ENCODE peak calls at places on chromosomes 13 and 19, in four cellular contexts. P is K562, B is HepG2, G is GM12878. W is an unnamed sample.

GRCh38 chr19:7492142-7493055 is 3.6 kb upstream of the PEX11G start:
- DNase-seq in B (no peak), P (no peak), G (no peak), W (no peak)

GRCh38 chr13:34277971-34278370 is 460.0 kb downstream of the RFC3 start:
- DNase-seq in P (no peak), G (no peak), B (no peak), W (no peak)

GRCh38 chr13:106376411-106377112 is 158.9 kb downstream of the EFNB2 start:
- DNase-seq in B (no peak), G (no peak), P (no peak), W (no peak)

GRCh38 chr19:38564981-38565685 is 52.6 kb downstream of the MAP4K1 start:
- DNase-seq in G (no peak), P (no peak), B (no peak), W (no peak)

GRCh38 chr19:15871570-15871969 is 26.3 kb downstream of the CYP4F2 start:
- DNase-seq in G (no peak), B (no peak), P (peak), W (no peak)

GRCh38 chr13:97849305-97849704 is 104.2 kb upstream of the IPO5 start:
- DNase-seq in B (peak), P (peak), G (peak), W (no peak)

GRCh38 chr13:51879133-51879532 is 17.4 kb downstream of the CCDC70 start:
- DNase-seq in P (no peak), G (no peak), B (no peak), W (peak)

GRCh38 chr13:24254151-24254810 is 55.1 kb upstream of the C1QTNF9 start:
- DNase-seq in B (no peak), P (no peak), G (no peak), W (no peak)

GRCh38 chr13:31797154-31797775 is 57.9 kb downstream of the RXFP2 start:
- DNase-seq in B (peak), G (no peak), P (no peak), W (no peak)

GRCh38 chr19:31539386-31539785 is 190.2 kb upstream of the TSHZ3 start:
- DNase-seq in B (no peak), P (no peak), G (no peak), W (peak)

GRCh38 chr13:31965361-31966066 is 66.1 kb upstream of the FRY start:
- DNase-seq in G (peak), B (no peak), P (no peak), W (no peak)

GRCh38 chr19:23758187-23759074 is at the start of gene ZNF681:
- DNase-seq in G (peak), B (no peak), P (peak), W (peak)

GRCh38 chr13:26688286-26688685 is 72.3 kb downstream of the GPR12 start:
- DNase-seq in B (no peak), G (no peak), P (no peak), W (no peak)

GRCh38 chr19:21328402-21328801 is 808 bp downstream of the ZNF708 start:
- DNase-seq in B (peak), P (no peak), G (no peak), W (no peak)

GRCh38 chr13:99178636-99179035 is 22.0 kb upstream of the UBAC2 start:
- DNase-seq in B (no peak), P (no peak), G (no peak), W (no peak)

GRCh38 chr13:76991432-76991795 is 467 bp upstream of the CLN5 start:
- DNase-seq in B (no peak), P (no peak), G (peak), W (no peak)

DNA sequence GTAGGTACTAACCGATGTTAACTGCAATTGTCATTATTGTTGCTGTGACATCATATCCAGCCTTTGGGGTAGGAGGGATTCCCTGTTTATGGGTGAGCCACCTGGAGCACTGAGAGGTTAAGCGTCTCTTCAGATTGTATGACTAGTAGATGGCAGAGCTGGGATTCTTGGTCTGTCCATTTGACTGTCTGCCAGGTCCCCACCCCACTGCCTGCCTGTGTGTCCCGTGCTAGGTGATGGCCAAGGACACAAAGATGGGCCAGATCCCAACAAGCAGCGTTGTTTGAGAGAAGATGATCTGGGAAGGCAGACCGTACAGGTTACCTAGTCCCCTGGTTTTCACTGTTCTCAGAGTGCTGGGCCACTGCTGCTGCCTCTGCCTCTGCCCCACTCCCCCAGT is 16.6 kb downstream of the PPP2R1A start:
- DNase-seq in P (no peak), B (no peak), G (no peak), W (no peak)
- TF ChIP-seq CHD2 in P (no peak), B (no peak), G (no peak), W (no peak)

DNA sequence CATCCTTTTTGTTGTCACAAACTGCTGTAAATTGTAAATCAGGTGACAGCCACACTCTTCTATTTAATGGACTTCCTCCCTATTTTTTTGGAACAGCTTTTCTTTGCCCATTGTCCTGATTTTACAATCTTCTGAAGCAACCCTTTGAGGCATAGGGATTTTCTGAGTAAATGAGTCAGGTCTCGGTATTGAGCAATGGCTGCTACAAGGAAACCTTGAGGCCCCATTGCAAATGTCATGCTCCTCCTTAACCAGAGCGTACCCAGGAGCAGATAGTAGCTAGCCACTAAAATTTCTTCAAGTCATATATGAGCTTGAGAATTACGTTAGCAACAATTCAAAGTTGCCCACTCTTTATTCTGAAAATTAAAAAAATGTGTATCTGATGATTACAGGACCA is 263.4 kb downstream of the COG6 start:
- DNase-seq in P (no peak), G (no peak), B (no peak), W (no peak)
- TF ChIP-seq ATF3 in P (no peak), G (no peak), B (no peak), W (no peak)

DNA sequence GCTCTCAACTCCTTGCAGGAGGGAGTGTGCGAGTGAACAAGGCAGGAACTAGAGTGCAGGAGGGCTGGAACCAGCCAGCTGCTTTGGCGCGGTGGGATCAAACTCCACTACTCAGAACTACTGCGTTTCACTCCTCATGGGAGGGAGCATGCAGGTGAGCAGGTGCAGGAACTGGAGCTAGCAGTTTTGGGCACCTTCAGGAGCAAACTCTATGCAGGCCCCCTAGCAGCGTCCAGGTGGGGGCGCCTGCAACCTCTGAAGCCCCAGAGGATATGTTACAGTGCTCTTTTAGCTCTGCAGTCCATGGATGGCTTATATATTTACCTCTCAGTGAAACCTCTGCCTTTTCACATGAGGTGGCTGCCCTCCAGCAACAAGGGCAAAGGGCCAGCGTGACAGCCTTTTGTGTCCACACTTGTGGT is 1303.4 kb downstream of the PCDH9 start:
- DNase-seq in G (no peak), P (no peak), B (peak), W (peak)
- TF ChIP-seq CREB1 in G (no peak), P (no peak), B (no peak), W (no peak)

GRCh38 chr19:2561895-2562294 is 86.0 kb downstream of the GADD45B start:
- DNase-seq in G (peak), P (no peak), B (no peak), W (no peak)
- TF ChIP-seq CHD2 in G (peak), P (no peak), B (no peak), W (no peak)

GRCh38 chr19:28889941-28890645 is 322.9 kb downstream of the UQCRFS1 start:
- DNase-seq in G (no peak), B (no peak), P (no peak), W (no peak)
- TF ChIP-seq ATF3 in G (no peak), B (no peak), P (no peak), W (no peak)

GRCh38 chr19:47776568-47776967 is 1.9 kb upstream of the SELENOW start:
- DNase-seq in G (no peak), B (peak), P (no peak), W (no peak)
- TF ChIP-seq CREB1 in G (no peak), B (no peak), P (no peak), W (no peak)

W was measured in H1.